ENCODE peak calls at places on chromosomes 6 and 20, in five cellular contexts. One of them, this sample, is unnamed.

GRCh38 chr6:90691823-90692222 is 105.0 kb upstream of the MAP3K7 start:
- DNase-seq in activated CD8-positive, alpha-beta memory T cell treated with anti-CD3 and anti-CD28 coated beads, Interleukin-2, amount 10 ng/mL, durations not matched to agents 7 days and 5 days: no peak
- DNase-seq in activated T-helper 1 cell treated with Interleukin-2 at 50 U/mL for 16 hours: no peak
- DNase-seq in nucleus accumbens: no peak
- DNase-seq in stimulated activated CD4-positive, alpha-beta T cell treated with anti-CD3 and anti-CD28 coated beads, Interleukin-4, amount 100 ng/mL, for 24 hours: no peak
- DNase-seq in this sample: no peak

GRCh38 chr6:123803862-123804681 is at the start of gene NKAIN2:
- DNase-seq in nucleus accumbens: peak; percentile 14
- DNase-seq in activated T-helper 1 cell treated with Interleukin-2 at 50 U/mL for 16 hours: no peak
- DNase-seq in stimulated activated CD4-positive, alpha-beta T cell treated with anti-CD3 and anti-CD28 coated beads, Interleukin-4, amount 100 ng/mL, for 24 hours: no peak
- DNase-seq in activated CD8-positive, alpha-beta memory T cell treated with anti-CD3 and anti-CD28 coated beads, Interleukin-2, amount 10 ng/mL, durations not matched to agents 7 days and 5 days: no peak
- DNase-seq in this sample: peak; percentile 72

GRCh38 chr6:1607236-1607556 is 2.5 kb upstream of the FOXC1 start:
- DNase-seq in activated T-helper 1 cell treated with Interleukin-2 at 50 U/mL for 16 hours: no peak
- DNase-seq in stimulated activated CD4-positive, alpha-beta T cell treated with anti-CD3 and anti-CD28 coated beads, Interleukin-4, amount 100 ng/mL, for 24 hours: no peak
- DNase-seq in activated CD8-positive, alpha-beta memory T cell treated with anti-CD3 and anti-CD28 coated beads, Interleukin-2, amount 10 ng/mL, durations not matched to agents 7 days and 5 days: no peak
- DNase-seq in nucleus accumbens: no peak
- DNase-seq in this sample: no peak

GRCh38 chr6:8088886-8089285 is 13.5 kb downstream of the EEF1E1 start:
- DNase-seq in activated T-helper 1 cell treated with Interleukin-2 at 50 U/mL for 16 hours: no peak
- DNase-seq in nucleus accumbens: no peak
- DNase-seq in activated CD8-positive, alpha-beta memory T cell treated with anti-CD3 and anti-CD28 coated beads, Interleukin-2, amount 10 ng/mL, durations not matched to agents 7 days and 5 days: no peak
- DNase-seq in stimulated activated CD4-positive, alpha-beta T cell treated with anti-CD3 and anti-CD28 coated beads, Interleukin-4, amount 100 ng/mL, for 24 hours: no peak
- DNase-seq in this sample: no peak

GRCh38 chr6:105616521-105616920 is 213.6 kb upstream of the PREP start:
- DNase-seq in activated T-helper 1 cell treated with Interleukin-2 at 50 U/mL for 16 hours: no peak
- DNase-seq in nucleus accumbens: no peak
- DNase-seq in activated CD8-positive, alpha-beta memory T cell treated with anti-CD3 and anti-CD28 coated beads, Interleukin-2, amount 10 ng/mL, durations not matched to agents 7 days and 5 days: no peak
- DNase-seq in stimulated activated CD4-positive, alpha-beta T cell treated with anti-CD3 and anti-CD28 coated beads, Interleukin-4, amount 100 ng/mL, for 24 hours: no peak
- DNase-seq in this sample: no peak

GRCh38 chr6:12449447-12449846 is 159.3 kb downstream of the EDN1 start:
- DNase-seq in activated CD8-positive, alpha-beta memory T cell treated with anti-CD3 and anti-CD28 coated beads, Interleukin-2, amount 10 ng/mL, durations not matched to agents 7 days and 5 days: no peak
- DNase-seq in stimulated activated CD4-positive, alpha-beta T cell treated with anti-CD3 and anti-CD28 coated beads, Interleukin-4, amount 100 ng/mL, for 24 hours: no peak
- DNase-seq in nucleus accumbens: no peak
- DNase-seq in activated T-helper 1 cell treated with Interleukin-2 at 50 U/mL for 16 hours: no peak
- DNase-seq in this sample: no peak

GRCh38 chr6:130216630-130217029 is 6.1 kb downstream of the SAMD3 start:
- DNase-seq in activated T-helper 1 cell treated with Interleukin-2 at 50 U/mL for 16 hours: no peak
- DNase-seq in activated CD8-positive, alpha-beta memory T cell treated with anti-CD3 and anti-CD28 coated beads, Interleukin-2, amount 10 ng/mL, durations not matched to agents 7 days and 5 days: no peak
- DNase-seq in stimulated activated CD4-positive, alpha-beta T cell treated with anti-CD3 and anti-CD28 coated beads, Interleukin-4, amount 100 ng/mL, for 24 hours: no peak
- DNase-seq in nucleus accumbens: no peak
- DNase-seq in this sample: no peak

GRCh38 chr6:118288355-118289124 is 259.6 kb upstream of the PLN start:
- DNase-seq in stimulated activated CD4-positive, alpha-beta T cell treated with anti-CD3 and anti-CD28 coated beads, Interleukin-4, amount 100 ng/mL, for 24 hours: no peak
- DNase-seq in activated T-helper 1 cell treated with Interleukin-2 at 50 U/mL for 16 hours: no peak
- DNase-seq in activated CD8-positive, alpha-beta memory T cell treated with anti-CD3 and anti-CD28 coated beads, Interleukin-2, amount 10 ng/mL, durations not matched to agents 7 days and 5 days: no peak
- DNase-seq in nucleus accumbens: no peak
- DNase-seq in this sample: no peak

GRCh38 chr6:135084916-135085269 is 30.3 kb upstream of the HBS1L start:
- DNase-seq in activated T-helper 1 cell treated with Interleukin-2 at 50 U/mL for 16 hours: no peak
- DNase-seq in stimulated activated CD4-positive, alpha-beta T cell treated with anti-CD3 and anti-CD28 coated beads, Interleukin-4, amount 100 ng/mL, for 24 hours: no peak
- DNase-seq in activated CD8-positive, alpha-beta memory T cell treated with anti-CD3 and anti-CD28 coated beads, Interleukin-2, amount 10 ng/mL, durations not matched to agents 7 days and 5 days: no peak
- DNase-seq in nucleus accumbens: no peak
- DNase-seq in this sample: no peak

GRCh38 chr20:32839227-32839981 is 19.3 kb upstream of the EFCAB8 start:
- DNase-seq in activated T-helper 1 cell treated with Interleukin-2 at 50 U/mL for 16 hours: no peak
- DNase-seq in nucleus accumbens: no peak
- DNase-seq in stimulated activated CD4-positive, alpha-beta T cell treated with anti-CD3 and anti-CD28 coated beads, Interleukin-4, amount 100 ng/mL, for 24 hours: no peak
- DNase-seq in activated CD8-positive, alpha-beta memory T cell treated with anti-CD3 and anti-CD28 coated beads, Interleukin-2, amount 10 ng/mL, durations not matched to agents 7 days and 5 days: peak; percentile 52
- DNase-seq in this sample: peak; percentile 56

GRCh38 chr6:139187489-139187888 is 52.6 kb downstream of the HECA start:
- DNase-seq in activated CD8-positive, alpha-beta memory T cell treated with anti-CD3 and anti-CD28 coated beads, Interleukin-2, amount 10 ng/mL, durations not matched to agents 7 days and 5 days: no peak
- DNase-seq in stimulated activated CD4-positive, alpha-beta T cell treated with anti-CD3 and anti-CD28 coated beads, Interleukin-4, amount 100 ng/mL, for 24 hours: no peak
- DNase-seq in activated T-helper 1 cell treated with Interleukin-2 at 50 U/mL for 16 hours: no peak
- DNase-seq in nucleus accumbens: no peak
- DNase-seq in this sample: no peak

GRCh38 chr20:47781631-47782030 is 3.6 kb downstream of the SULF2 start:
- DNase-seq in activated T-helper 1 cell treated with Interleukin-2 at 50 U/mL for 16 hours: no peak
- DNase-seq in nucleus accumbens: no peak
- DNase-seq in activated CD8-positive, alpha-beta memory T cell treated with anti-CD3 and anti-CD28 coated beads, Interleukin-2, amount 10 ng/mL, durations not matched to agents 7 days and 5 days: no peak
- DNase-seq in stimulated activated CD4-positive, alpha-beta T cell treated with anti-CD3 and anti-CD28 coated beads, Interleukin-4, amount 100 ng/mL, for 24 hours: no peak
- DNase-seq in this sample: no peak

GRCh38 chr6:112603726-112604125 is 256.6 kb downstream of the RFPL4B start:
- DNase-seq in stimulated activated CD4-positive, alpha-beta T cell treated with anti-CD3 and anti-CD28 coated beads, Interleukin-4, amount 100 ng/mL, for 24 hours: no peak
- DNase-seq in activated T-helper 1 cell treated with Interleukin-2 at 50 U/mL for 16 hours: no peak
- DNase-seq in nucleus accumbens: no peak
- DNase-seq in activated CD8-positive, alpha-beta memory T cell treated with anti-CD3 and anti-CD28 coated beads, Interleukin-2, amount 10 ng/mL, durations not matched to agents 7 days and 5 days: no peak
- DNase-seq in this sample: no peak

GRCh38 chr6:3540980-3541379 is 84.1 kb upstream of the SLC22A23 start:
- DNase-seq in stimulated activated CD4-positive, alpha-beta T cell treated with anti-CD3 and anti-CD28 coated beads, Interleukin-4, amount 100 ng/mL, for 24 hours: no peak
- DNase-seq in activated T-helper 1 cell treated with Interleukin-2 at 50 U/mL for 16 hours: no peak
- DNase-seq in activated CD8-positive, alpha-beta memory T cell treated with anti-CD3 and anti-CD28 coated beads, Interleukin-2, amount 10 ng/mL, durations not matched to agents 7 days and 5 days: no peak
- DNase-seq in nucleus accumbens: no peak
- DNase-seq in this sample: no peak

GRCh38 chr6:31586596-31586995 is 519 bp downstream of the LST1 start:
- DNase-seq in activated CD8-positive, alpha-beta memory T cell treated with anti-CD3 and anti-CD28 coated beads, Interleukin-2, amount 10 ng/mL, durations not matched to agents 7 days and 5 days: no peak
- DNase-seq in nucleus accumbens: no peak
- DNase-seq in stimulated activated CD4-positive, alpha-beta T cell treated with anti-CD3 and anti-CD28 coated beads, Interleukin-4, amount 100 ng/mL, for 24 hours: no peak
- DNase-seq in activated T-helper 1 cell treated with Interleukin-2 at 50 U/mL for 16 hours: no peak
- DNase-seq in this sample: no peak